ENCODE peak calls at places on chromosomes 5 and 9, in five cellular contexts. One of them, this sample, is unnamed.

GRCh38 chr9:121857941-121858340 is 206.5 kb downstream of the DAB2IP start:
- DNase-seq in NT2/D1: no peak
- DNase-seq in GM12878: no peak
- DNase-seq in HepG2: no peak
- DNase-seq in H1: no peak
- DNase-seq in this sample: no peak

GRCh38 chr5:112687306-112687705 is 50.4 kb upstream of the APC start:
- DNase-seq in NT2/D1: peak
- DNase-seq in GM12878: no peak
- DNase-seq in HepG2: no peak
- DNase-seq in H1: peak
- DNase-seq in this sample: no peak

GRCh38 chr9:20028849-20029231 is 240.0 kb upstream of the SLC24A2 start:
- DNase-seq in NT2/D1: no peak
- DNase-seq in GM12878: no peak
- DNase-seq in HepG2: no peak
- DNase-seq in H1: no peak
- DNase-seq in this sample: no peak

GRCh38 chr9:36803951-36804350 is 230.1 kb downstream of the PAX5 start:
- DNase-seq in NT2/D1: no peak
- DNase-seq in GM12878: no peak
- DNase-seq in HepG2: no peak
- DNase-seq in H1: no peak
- DNase-seq in this sample: no peak

GRCh38 chr5:124949862-124950261 is 203.4 kb upstream of the ZNF608 start:
- DNase-seq in NT2/D1: no peak
- DNase-seq in GM12878: no peak
- DNase-seq in HepG2: no peak
- DNase-seq in H1: no peak
- DNase-seq in this sample: no peak

GRCh38 chr9:14361074-14361473 is 47.1 kb upstream of the NFIB start:
- DNase-seq in NT2/D1: no peak
- DNase-seq in GM12878: no peak
- DNase-seq in HepG2: no peak
- DNase-seq in H1: no peak
- DNase-seq in this sample: no peak

GRCh38 chr5:109161914-109162683 is 247.7 kb downstream of the PJA2 start:
- DNase-seq in NT2/D1: no peak
- DNase-seq in GM12878: peak
- DNase-seq in HepG2: no peak
- DNase-seq in H1: no peak
- DNase-seq in this sample: no peak

GRCh38 chr5:149745212-149745943 is 15.3 kb downstream of the PPARGC1B start:
- DNase-seq in NT2/D1: no peak
- DNase-seq in GM12878: no peak
- DNase-seq in HepG2: no peak
- DNase-seq in H1: no peak
- DNase-seq in this sample: no peak

GRCh38 chr9:87309236-87309635 is 188.4 kb upstream of the DAPK1 start:
- DNase-seq in NT2/D1: no peak
- DNase-seq in GM12878: no peak
- DNase-seq in HepG2: no peak
- DNase-seq in H1: no peak
- DNase-seq in this sample: no peak

GRCh38 chr5:38715671-38716070 is 130.1 kb upstream of the OSMR start:
- DNase-seq in NT2/D1: no peak
- DNase-seq in GM12878: no peak
- DNase-seq in HepG2: peak
- DNase-seq in H1: no peak
- DNase-seq in this sample: no peak

GRCh38 chr5:83256091-83256775 is 178.9 kb downstream of the XRCC4 start:
- DNase-seq in NT2/D1: no peak
- DNase-seq in GM12878: no peak
- DNase-seq in HepG2: no peak
- DNase-seq in H1: no peak
- DNase-seq in this sample: no peak

GRCh38 chr9:114003756-114004155 is 74.3 kb downstream of the AMBP start:
- DNase-seq in NT2/D1: no peak
- DNase-seq in GM12878: no peak
- DNase-seq in HepG2: no peak
- DNase-seq in H1: no peak
- DNase-seq in this sample: no peak

GRCh38 chr5:136028782-136029742 is at the start of gene TGFBI:
- DNase-seq in NT2/D1: peak
- DNase-seq in GM12878: no peak
- DNase-seq in HepG2: peak
- DNase-seq in H1: peak
- DNase-seq in this sample: no peak

GRCh38 chr5:113162770-113163169 is 186.2 kb downstream of the DCP2 start:
- DNase-seq in NT2/D1: no peak
- DNase-seq in GM12878: no peak
- DNase-seq in HepG2: no peak
- DNase-seq in H1: no peak
- DNase-seq in this sample: no peak

GRCh38 chr5:142411656-142412425 is 87.0 kb upstream of the SPRY4 start:
- DNase-seq in NT2/D1: no peak
- DNase-seq in GM12878: no peak
- DNase-seq in HepG2: peak
- DNase-seq in H1: no peak
- DNase-seq in this sample: no peak

GRCh38 chr5:59506285-59506877 is 387.1 kb downstream of the PDE4D start:
- DNase-seq in NT2/D1: no peak
- DNase-seq in GM12878: no peak
- DNase-seq in HepG2: peak
- DNase-seq in H1: no peak
- DNase-seq in this sample: no peak

GRCh38 chr5:133853972-133854371 is 114.5 kb downstream of the C5orf15 start:
- DNase-seq in NT2/D1: no peak
- DNase-seq in GM12878: no peak
- DNase-seq in HepG2: no peak
- DNase-seq in H1: no peak
- DNase-seq in this sample: no peak

GRCh38 chr5:147522435-147522834 is 12.6 kb upstream of the DPYSL3 start:
- DNase-seq in NT2/D1: no peak
- DNase-seq in GM12878: no peak
- DNase-seq in HepG2: no peak
- DNase-seq in H1: no peak
- DNase-seq in this sample: no peak

GRCh38 chr5:74035521-74035937 is 409.5 kb downstream of the ARHGEF28 start:
- DNase-seq in NT2/D1: no peak
- DNase-seq in GM12878: peak
- DNase-seq in HepG2: peak
- DNase-seq in H1: no peak
- DNase-seq in this sample: peak

GRCh38 chr5:54388411-54388810 is 67.1 kb upstream of the HSPB3 start:
- DNase-seq in NT2/D1: no peak
- DNase-seq in GM12878: no peak
- DNase-seq in HepG2: no peak
- DNase-seq in H1: no peak
- DNase-seq in this sample: no peak

GRCh38 chr9:96418920-96419690 is 935 bp upstream of the ZNF367 start:
- DNase-seq in NT2/D1: no peak
- DNase-seq in GM12878: no peak
- DNase-seq in HepG2: peak
- DNase-seq in H1: no peak
- DNase-seq in this sample: peak

GRCh38 chr9:72661401-72662135 is 140.2 kb downstream of the TMC1 start:
- DNase-seq in NT2/D1: no peak
- DNase-seq in GM12878: no peak
- DNase-seq in HepG2: no peak
- DNase-seq in H1: no peak
- DNase-seq in this sample: no peak

GRCh38 chr5:57036621-57037160 is 84.8 kb upstream of the MIER3 start:
- DNase-seq in NT2/D1: no peak
- DNase-seq in GM12878: no peak
- DNase-seq in HepG2: no peak
- DNase-seq in H1: no peak
- DNase-seq in this sample: no peak

GRCh38 chr5:154766558-154767281 is 11.5 kb downstream of the LARP1 start:
- DNase-seq in NT2/D1: no peak
- DNase-seq in GM12878: no peak
- DNase-seq in HepG2: no peak
- DNase-seq in H1: no peak
- DNase-seq in this sample: no peak

GRCh38 chr5:104513194-104513602 is 950.6 kb upstream of the NUDT12 start:
- DNase-seq in NT2/D1: no peak
- DNase-seq in GM12878: no peak
- DNase-seq in HepG2: peak
- DNase-seq in H1: no peak
- DNase-seq in this sample: no peak

GRCh38 chr9:130728721-130729120 is 35.1 kb downstream of the EXOSC2 start:
- DNase-seq in NT2/D1: no peak
- DNase-seq in GM12878: no peak
- DNase-seq in HepG2: no peak
- DNase-seq in H1: no peak
- DNase-seq in this sample: no peak

GRCh38 chr9:81032030-81032572 is 657.2 kb downstream of the TLE1 start:
- DNase-seq in NT2/D1: no peak
- DNase-seq in GM12878: no peak
- DNase-seq in HepG2: peak
- DNase-seq in H1: no peak
- DNase-seq in this sample: no peak

GRCh38 chr5:77885501-77885900 is 109.4 kb upstream of the TBCA start:
- DNase-seq in NT2/D1: no peak
- DNase-seq in GM12878: no peak
- DNase-seq in HepG2: no peak
- DNase-seq in H1: no peak
- DNase-seq in this sample: no peak

GRCh38 chr5:43007246-43007910 is 32.7 kb downstream of the ANXA2R start:
- DNase-seq in NT2/D1: no peak
- DNase-seq in GM12878: no peak
- DNase-seq in HepG2: peak
- DNase-seq in H1: no peak
- DNase-seq in this sample: no peak

GRCh38 chr9:131410051-131410491 is 16.2 kb downstream of the PRRC2B start:
- DNase-seq in NT2/D1: no peak
- DNase-seq in GM12878: no peak
- DNase-seq in HepG2: no peak
- DNase-seq in H1: no peak
- DNase-seq in this sample: no peak

GRCh38 chr9:120944434-120945125 is 18.0 kb upstream of the TRAF1 start:
- DNase-seq in NT2/D1: no peak
- DNase-seq in GM12878: peak
- DNase-seq in HepG2: no peak
- DNase-seq in H1: no peak
- DNase-seq in this sample: no peak

DNA sequence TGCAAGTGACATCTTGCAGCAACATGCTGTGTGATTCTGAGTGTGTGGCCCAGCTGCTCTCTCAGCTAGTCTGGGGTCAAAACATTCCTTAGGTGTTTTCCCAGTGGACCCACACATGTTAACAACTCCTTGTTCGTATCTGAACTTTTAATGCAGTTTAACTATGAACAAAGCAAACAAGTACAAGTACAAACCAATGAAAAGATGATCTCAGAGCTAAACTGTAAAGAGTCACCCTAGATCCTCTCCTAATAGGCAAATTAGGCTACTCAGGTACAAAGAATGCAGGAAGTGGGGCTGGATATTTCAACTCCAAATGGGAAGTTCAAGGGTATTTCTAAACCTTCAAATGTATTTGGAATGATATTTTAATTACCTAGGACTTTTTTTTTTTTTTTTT is 108.4 kb downstream of the ENTREP1 start:
- DNase-seq in NT2/D1: no peak
- DNase-seq in GM12878: no peak
- DNase-seq in HepG2: no peak
- DNase-seq in H1: no peak
- DNase-seq in this sample: no peak
- TF ChIP-seq SUZ12 in NT2/D1: no peak
- TF ChIP-seq SUZ12 in GM12878: no peak
- TF ChIP-seq SUZ12 in HepG2: no peak
- TF ChIP-seq SUZ12 in H1: no peak
- TF ChIP-seq SUZ12 in this sample: no peak

DNA sequence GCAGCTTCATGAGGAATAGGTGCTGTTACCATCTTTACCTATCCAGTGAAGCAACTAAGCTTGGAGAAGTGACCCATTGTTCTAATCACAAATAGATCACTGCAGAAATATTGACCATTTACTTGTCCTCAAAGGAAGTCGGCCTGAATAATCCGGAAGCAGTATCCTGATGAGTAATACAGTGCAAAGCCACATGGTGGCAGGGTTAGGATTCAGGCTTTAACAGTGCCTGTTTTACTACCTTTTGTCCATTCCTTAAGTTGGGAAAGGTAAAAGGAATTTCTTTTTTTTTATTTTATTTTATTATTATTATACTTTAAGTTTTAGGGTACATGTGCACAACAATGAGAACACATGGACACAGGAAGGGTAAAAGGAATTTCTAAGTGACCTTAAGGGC is 336.3 kb downstream of the KDM4C start:
- DNase-seq in NT2/D1: peak
- DNase-seq in GM12878: no peak
- DNase-seq in HepG2: peak
- DNase-seq in H1: no peak
- DNase-seq in this sample: peak
- TF ChIP-seq SUZ12 in NT2/D1: no peak
- TF ChIP-seq SUZ12 in GM12878: no peak
- TF ChIP-seq SUZ12 in HepG2: no peak
- TF ChIP-seq SUZ12 in H1: no peak
- TF ChIP-seq SUZ12 in this sample: no peak

GRCh38 chr9:78074385-78075291 is 43.0 kb upstream of the GNAQ start:
- DNase-seq in NT2/D1: no peak
- DNase-seq in GM12878: no peak
- DNase-seq in HepG2: no peak
- DNase-seq in H1: no peak
- DNase-seq in this sample: no peak
- TF ChIP-seq SUZ12 in NT2/D1: no peak
- TF ChIP-seq SUZ12 in GM12878: no peak
- TF ChIP-seq SUZ12 in HepG2: no peak
- TF ChIP-seq SUZ12 in H1: no peak
- TF ChIP-seq SUZ12 in this sample: no peak

DNA sequence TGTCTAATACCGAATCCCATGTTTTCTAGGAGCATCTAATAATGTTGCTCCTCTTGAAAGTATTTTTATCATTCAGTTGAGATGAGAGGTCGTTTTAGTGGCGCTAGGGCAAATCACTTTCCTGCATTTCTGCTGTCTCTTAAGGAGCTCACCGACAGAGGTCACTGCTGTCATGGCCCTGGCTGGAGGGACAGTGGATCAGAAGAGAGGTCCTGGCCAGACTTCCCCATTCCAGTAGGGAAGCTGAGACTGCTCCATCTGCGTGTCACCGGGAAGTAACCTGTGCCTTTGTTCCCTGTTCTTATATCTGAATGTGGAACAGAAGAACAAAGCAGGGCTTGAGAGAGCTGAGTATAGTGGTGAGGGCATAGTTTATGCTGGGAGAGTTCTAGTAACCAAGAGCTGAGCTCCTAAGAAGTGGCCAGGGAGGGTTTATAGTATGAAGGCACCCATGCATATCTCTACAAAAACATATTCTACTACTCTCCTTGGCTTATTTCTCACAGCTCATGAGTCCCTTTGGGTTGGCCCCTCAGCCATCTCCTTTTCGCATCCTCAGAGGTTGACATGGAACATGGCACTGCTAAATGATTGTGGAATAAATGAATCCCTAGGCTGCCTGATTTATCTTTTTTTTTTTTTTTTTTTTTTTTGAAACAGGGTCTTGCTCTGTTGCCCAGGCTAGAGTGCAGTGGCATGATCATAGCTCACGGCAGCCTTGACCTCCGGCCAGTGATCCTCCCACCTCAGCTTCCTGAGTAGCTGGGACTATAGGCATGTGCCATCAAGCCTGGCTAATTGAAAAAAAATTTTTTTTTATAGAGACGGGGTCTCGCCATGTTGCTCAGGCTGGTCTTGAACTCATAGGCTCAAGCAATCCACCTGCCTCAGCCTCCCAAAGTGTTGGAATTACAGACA is 27.2 kb downstream of the ATP6V0E1 start:
- DNase-seq in NT2/D1: no peak
- DNase-seq in GM12878: no peak
- DNase-seq in HepG2: peak
- DNase-seq in H1: no peak
- DNase-seq in this sample: peak
- TF ChIP-seq SUZ12 in NT2/D1: no peak
- TF ChIP-seq SUZ12 in GM12878: no peak
- TF ChIP-seq SUZ12 in HepG2: no peak
- TF ChIP-seq SUZ12 in H1: no peak
- TF ChIP-seq SUZ12 in this sample: no peak

This sample was measured in HEK293T.